ENCODE peak calls at places on chromosomes 6 and 20, in eight cellular contexts. One of them, this sample, is unnamed.

GRCh38 chr20:32478576-32478975 is 106.6 kb downstream of the NOL4L start:
- DNase-seq in fibroblast of the aortic adventitia: no peak
- DNase-seq in Peyer's patch: no peak
- DNase-seq in stomach: no peak
- DNase-seq in neural crest cell: no peak
- DNase-seq in HFFc6: no peak
- DNase-seq in activated CD4-positive, alpha-beta T cell treated with anti-CD3 and anti-CD28 coated beads for 24 hours: no peak
- DNase-seq in BJ: no peak
- DNase-seq in this sample: no peak

GRCh38 chr20:11880694-11881093 is 37.0 kb upstream of the BTBD3 start:
- DNase-seq in fibroblast of the aortic adventitia: no peak
- DNase-seq in Peyer's patch: no peak
- DNase-seq in stomach: no peak
- DNase-seq in neural crest cell: no peak
- DNase-seq in HFFc6: no peak
- DNase-seq in activated CD4-positive, alpha-beta T cell treated with anti-CD3 and anti-CD28 coated beads for 24 hours: no peak
- DNase-seq in BJ: no peak
- DNase-seq in this sample: no peak

GRCh38 chr6:30855429-30856069 is 28.8 kb upstream of the DDR1 start:
- DNase-seq in fibroblast of the aortic adventitia: no peak
- DNase-seq in Peyer's patch: no peak
- DNase-seq in stomach: no peak
- DNase-seq in neural crest cell: no peak
- DNase-seq in HFFc6: no peak
- DNase-seq in activated CD4-positive, alpha-beta T cell treated with anti-CD3 and anti-CD28 coated beads for 24 hours: no peak
- DNase-seq in BJ: no peak
- DNase-seq in this sample: no peak

GRCh38 chr6:33279971-33280511 is 3.1 kb downstream of the B3GALT4 start:
- DNase-seq in fibroblast of the aortic adventitia: peak
- DNase-seq in Peyer's patch: no peak
- DNase-seq in stomach: no peak
- DNase-seq in neural crest cell: peak
- DNase-seq in HFFc6: peak
- DNase-seq in activated CD4-positive, alpha-beta T cell treated with anti-CD3 and anti-CD28 coated beads for 24 hours: no peak
- DNase-seq in BJ: no peak
- DNase-seq in this sample: peak

GRCh38 chr6:84546427-84546914 is 217.9 kb downstream of the TBX18 start:
- DNase-seq in fibroblast of the aortic adventitia: peak
- DNase-seq in Peyer's patch: no peak
- DNase-seq in stomach: no peak
- DNase-seq in neural crest cell: no peak
- DNase-seq in HFFc6: peak
- DNase-seq in activated CD4-positive, alpha-beta T cell treated with anti-CD3 and anti-CD28 coated beads for 24 hours: no peak
- DNase-seq in BJ: peak
- DNase-seq in this sample: peak

GRCh38 chr6:3208775-3209113 is 18.7 kb downstream of the TUBB2B start:
- DNase-seq in fibroblast of the aortic adventitia: no peak
- DNase-seq in Peyer's patch: no peak
- DNase-seq in stomach: no peak
- DNase-seq in neural crest cell: no peak
- DNase-seq in HFFc6: no peak
- DNase-seq in activated CD4-positive, alpha-beta T cell treated with anti-CD3 and anti-CD28 coated beads for 24 hours: no peak
- DNase-seq in BJ: no peak
- DNase-seq in this sample: no peak

GRCh38 chr20:18677126-18677525 is 89.3 kb downstream of the DTD1 start:
- DNase-seq in fibroblast of the aortic adventitia: no peak
- DNase-seq in Peyer's patch: no peak
- DNase-seq in stomach: no peak
- DNase-seq in neural crest cell: no peak
- DNase-seq in HFFc6: no peak
- DNase-seq in activated CD4-positive, alpha-beta T cell treated with anti-CD3 and anti-CD28 coated beads for 24 hours: no peak
- DNase-seq in BJ: no peak
- DNase-seq in this sample: no peak

GRCh38 chr6:140572867-140573266 is 1198.4 kb upstream of the CITED2 start:
- DNase-seq in fibroblast of the aortic adventitia: no peak
- DNase-seq in Peyer's patch: no peak
- DNase-seq in stomach: no peak
- DNase-seq in neural crest cell: no peak
- DNase-seq in HFFc6: no peak
- DNase-seq in activated CD4-positive, alpha-beta T cell treated with anti-CD3 and anti-CD28 coated beads for 24 hours: no peak
- DNase-seq in BJ: no peak
- DNase-seq in this sample: no peak

GRCh38 chr6:134458857-134459657 is 141.1 kb upstream of the SGK1 start:
- DNase-seq in fibroblast of the aortic adventitia: no peak
- DNase-seq in Peyer's patch: no peak
- DNase-seq in stomach: no peak
- DNase-seq in neural crest cell: no peak
- DNase-seq in HFFc6: no peak
- DNase-seq in activated CD4-positive, alpha-beta T cell treated with anti-CD3 and anti-CD28 coated beads for 24 hours: no peak
- DNase-seq in BJ: no peak
- DNase-seq in this sample: no peak

GRCh38 chr20:44863661-44864060 is 21.8 kb upstream of the YWHAB start:
- DNase-seq in fibroblast of the aortic adventitia: peak
- DNase-seq in Peyer's patch: no peak
- DNase-seq in stomach: peak
- DNase-seq in neural crest cell: no peak
- DNase-seq in HFFc6: no peak
- DNase-seq in activated CD4-positive, alpha-beta T cell treated with anti-CD3 and anti-CD28 coated beads for 24 hours: no peak
- DNase-seq in BJ: no peak
- DNase-seq in this sample: no peak

GRCh38 chr6:34232901-34233300 is 3.8 kb upstream of the HMGA1 start:
- DNase-seq in fibroblast of the aortic adventitia: peak
- DNase-seq in Peyer's patch: no peak
- DNase-seq in stomach: no peak
- DNase-seq in neural crest cell: no peak
- DNase-seq in HFFc6: no peak
- DNase-seq in activated CD4-positive, alpha-beta T cell treated with anti-CD3 and anti-CD28 coated beads for 24 hours: no peak
- DNase-seq in BJ: no peak
- DNase-seq in this sample: peak

GRCh38 chr6:87274660-87275273 is 47.6 kb upstream of the SMIM8 start:
- DNase-seq in fibroblast of the aortic adventitia: peak
- DNase-seq in Peyer's patch: no peak
- DNase-seq in stomach: no peak
- DNase-seq in neural crest cell: no peak
- DNase-seq in HFFc6: peak
- DNase-seq in activated CD4-positive, alpha-beta T cell treated with anti-CD3 and anti-CD28 coated beads for 24 hours: no peak
- DNase-seq in BJ: peak
- DNase-seq in this sample: peak

GRCh38 chr20:41005361-41005729 is 23.3 kb upstream of the TOP1 start:
- DNase-seq in fibroblast of the aortic adventitia: peak
- DNase-seq in Peyer's patch: peak
- DNase-seq in stomach: peak
- DNase-seq in neural crest cell: no peak
- DNase-seq in HFFc6: peak
- DNase-seq in activated CD4-positive, alpha-beta T cell treated with anti-CD3 and anti-CD28 coated beads for 24 hours: no peak
- DNase-seq in BJ: peak
- DNase-seq in this sample: peak

GRCh38 chr20:44572551-44573500 is 9.6 kb upstream of the PKIG start:
- DNase-seq in fibroblast of the aortic adventitia: peak
- DNase-seq in Peyer's patch: no peak
- DNase-seq in stomach: no peak
- DNase-seq in neural crest cell: no peak
- DNase-seq in HFFc6: peak
- DNase-seq in activated CD4-positive, alpha-beta T cell treated with anti-CD3 and anti-CD28 coated beads for 24 hours: no peak
- DNase-seq in BJ: peak
- DNase-seq in this sample: peak

GRCh38 chr6:28968476-28968875 is 36.6 kb downstream of the ZNF311 start:
- DNase-seq in fibroblast of the aortic adventitia: no peak
- DNase-seq in Peyer's patch: no peak
- DNase-seq in stomach: no peak
- DNase-seq in neural crest cell: no peak
- DNase-seq in HFFc6: no peak
- DNase-seq in activated CD4-positive, alpha-beta T cell treated with anti-CD3 and anti-CD28 coated beads for 24 hours: no peak
- DNase-seq in BJ: no peak
- DNase-seq in this sample: no peak

GRCh38 chr20:57464642-57465211 is 60.2 kb downstream of the CTCFL start:
- DNase-seq in fibroblast of the aortic adventitia: peak
- DNase-seq in Peyer's patch: no peak
- DNase-seq in stomach: no peak
- DNase-seq in neural crest cell: no peak
- DNase-seq in HFFc6: peak
- DNase-seq in activated CD4-positive, alpha-beta T cell treated with anti-CD3 and anti-CD28 coated beads for 24 hours: no peak
- DNase-seq in BJ: no peak
- DNase-seq in this sample: no peak

GRCh38 chr6:139778688-139779087 is 404.2 kb upstream of the CITED2 start:
- DNase-seq in fibroblast of the aortic adventitia: peak
- DNase-seq in Peyer's patch: no peak
- DNase-seq in stomach: no peak
- DNase-seq in neural crest cell: no peak
- DNase-seq in HFFc6: peak
- DNase-seq in activated CD4-positive, alpha-beta T cell treated with anti-CD3 and anti-CD28 coated beads for 24 hours: no peak
- DNase-seq in BJ: no peak
- DNase-seq in this sample: peak

GRCh38 chr6:38432079-38432478 is 207.7 kb downstream of the BTBD9 start:
- DNase-seq in fibroblast of the aortic adventitia: no peak
- DNase-seq in Peyer's patch: no peak
- DNase-seq in stomach: no peak
- DNase-seq in neural crest cell: no peak
- DNase-seq in HFFc6: no peak
- DNase-seq in activated CD4-positive, alpha-beta T cell treated with anti-CD3 and anti-CD28 coated beads for 24 hours: no peak
- DNase-seq in BJ: no peak
- DNase-seq in this sample: no peak

GRCh38 chr6:158324136-158324535 is 11.9 kb downstream of the TULP4 start:
- DNase-seq in fibroblast of the aortic adventitia: peak
- DNase-seq in Peyer's patch: no peak
- DNase-seq in stomach: no peak
- DNase-seq in neural crest cell: no peak
- DNase-seq in HFFc6: peak
- DNase-seq in activated CD4-positive, alpha-beta T cell treated with anti-CD3 and anti-CD28 coated beads for 24 hours: no peak
- DNase-seq in BJ: peak
- DNase-seq in this sample: no peak

GRCh38 chr6:81875776-81876293 is 123.4 kb upstream of the TENT5A start:
- DNase-seq in fibroblast of the aortic adventitia: no peak
- DNase-seq in Peyer's patch: no peak
- DNase-seq in stomach: no peak
- DNase-seq in neural crest cell: no peak
- DNase-seq in HFFc6: no peak
- DNase-seq in activated CD4-positive, alpha-beta T cell treated with anti-CD3 and anti-CD28 coated beads for 24 hours: no peak
- DNase-seq in BJ: no peak
- DNase-seq in this sample: peak

GRCh38 chr6:20703049-20703448 is 168.8 kb downstream of the CDKAL1 start:
- DNase-seq in fibroblast of the aortic adventitia: no peak
- DNase-seq in Peyer's patch: no peak
- DNase-seq in stomach: no peak
- DNase-seq in neural crest cell: no peak
- DNase-seq in HFFc6: no peak
- DNase-seq in activated CD4-positive, alpha-beta T cell treated with anti-CD3 and anti-CD28 coated beads for 24 hours: no peak
- DNase-seq in BJ: no peak
- DNase-seq in this sample: no peak

GRCh38 chr6:90183587-90184333 is 112.9 kb downstream of the BACH2 start:
- DNase-seq in fibroblast of the aortic adventitia: no peak
- DNase-seq in Peyer's patch: no peak
- DNase-seq in stomach: no peak
- DNase-seq in neural crest cell: no peak
- DNase-seq in HFFc6: no peak
- DNase-seq in activated CD4-positive, alpha-beta T cell treated with anti-CD3 and anti-CD28 coated beads for 24 hours: no peak
- DNase-seq in BJ: no peak
- DNase-seq in this sample: no peak

GRCh38 chr20:18225652-18226051 is 62.7 kb upstream of the ZNF133 start:
- DNase-seq in fibroblast of the aortic adventitia: peak
- DNase-seq in Peyer's patch: no peak
- DNase-seq in stomach: no peak
- DNase-seq in neural crest cell: no peak
- DNase-seq in HFFc6: no peak
- DNase-seq in activated CD4-positive, alpha-beta T cell treated with anti-CD3 and anti-CD28 coated beads for 24 hours: no peak
- DNase-seq in BJ: no peak
- DNase-seq in this sample: no peak

GRCh38 chr20:13486694-13487093 is 152.0 kb downstream of the TASP1 start:
- DNase-seq in fibroblast of the aortic adventitia: no peak
- DNase-seq in Peyer's patch: no peak
- DNase-seq in stomach: no peak
- DNase-seq in neural crest cell: no peak
- DNase-seq in HFFc6: no peak
- DNase-seq in activated CD4-positive, alpha-beta T cell treated with anti-CD3 and anti-CD28 coated beads for 24 hours: no peak
- DNase-seq in BJ: no peak
- DNase-seq in this sample: no peak

GRCh38 chr6:47669684-47670515 is 28.5 kb upstream of the ADGRF4 start:
- DNase-seq in fibroblast of the aortic adventitia: no peak
- DNase-seq in Peyer's patch: no peak
- DNase-seq in stomach: no peak
- DNase-seq in neural crest cell: no peak
- DNase-seq in HFFc6: no peak
- DNase-seq in activated CD4-positive, alpha-beta T cell treated with anti-CD3 and anti-CD28 coated beads for 24 hours: no peak
- DNase-seq in BJ: no peak
- DNase-seq in this sample: peak

This sample was measured in astrocyte of the spinal cord.